ENCODE peak calls at places on chromosomes 5 and 9, in seven cellular contexts. O is fibroblast of villous mesenchyme; A is NCI-H1092; V is stimulated activated CD4-positive, alpha-beta T cell treated with anti-CD3 and anti-CD28 coated beads, TNF-alpha, amount 100 ng/mL, for 4 hours; Z is WERI-Rb-1; Q is tibial nerve; W is MM.1S. U is an unnamed sample.

GRCh38 chr5:51652980-51653379 is 269.7 kb downstream of the ISL1 start:
- DNase-seq in O (no peak), Q (no peak), Z (no peak), V (no peak), A (no peak), W (no peak), U (no peak)

GRCh38 chr9:20624201-20625002 is 2.1 kb upstream of the MLLT3 start:
- DNase-seq in W (peak; percentile 69), Z (peak; percentile 47), O (peak; percentile 82), V (peak; percentile 26), Q (no peak), A (peak; percentile 68), U (peak; percentile 82)

GRCh38 chr5:1723957-1724821 is 75.4 kb downstream of the MRPL36 start:
- DNase-seq in A (no peak), O (no peak), Q (no peak), Z (no peak), W (no peak), V (no peak), U (no peak)

GRCh38 chr9:105405514-105406131 is 42.2 kb upstream of the FSD1L start:
- DNase-seq in Q (no peak), W (peak; percentile 45), O (peak; percentile 25), Z (peak; percentile 93), V (no peak), A (no peak), U (no peak)

GRCh38 chr9:127153484-127153883 is 31.0 kb upstream of the ANGPTL2 start:
- DNase-seq in O (no peak), Z (no peak), A (no peak), Q (no peak), W (no peak), V (no peak), U (no peak)

GRCh38 chr9:92191801-92192200 is 76.6 kb upstream of the SPTLC1 start:
- DNase-seq in Z (no peak), W (no peak), O (peak; percentile 18), A (no peak), V (no peak), Q (no peak), U (no peak)

GRCh38 chr5:65984098-65984885 is 57.9 kb downstream of the ERBIN start:
- DNase-seq in V (no peak), O (no peak), A (no peak), Q (no peak), Z (no peak), W (no peak), U (no peak)

GRCh38 chr9:83307051-83307724 is 231.0 kb downstream of the FRMD3 start:
- DNase-seq in V (no peak), Q (no peak), A (no peak), O (no peak), Z (no peak), W (no peak), U (no peak)

GRCh38 chr5:165858118-165858517 is 2352.7 kb downstream of the MAT2B start:
- DNase-seq in O (no peak), Z (peak; percentile 53), W (no peak), V (no peak), Q (no peak), A (no peak), U (no peak)

GRCh38 chr9:134294228-134295071 is 31.8 kb upstream of the RXRA start:
- DNase-seq in Z (no peak), Q (peak; percentile 38), O (no peak), V (no peak), A (no peak), W (no peak), U (no peak)

GRCh38 chr9:76109953-76110352 is 219.5 kb downstream of the PCSK5 start:
- DNase-seq in Z (no peak), V (no peak), O (peak; percentile 3), W (no peak), A (no peak), Q (no peak), U (no peak)